ENCODE peak calls at places on chromosomes 1 and 21, in seven cellular contexts. G is tibial nerve, U is IMR-90, X is H54, S is right lobe of liver, L is sigmoid colon, I is lower leg skin. E is an unnamed sample.

GRCh38 chr1:1779691-1780597 is 1.7 kb upstream of the NADK start:
- DNase-seq in G (peak), U (peak), X (peak), S (peak), L (no peak), I (peak), E (no peak)

GRCh38 chr1:45221716-45222115 is 15.3 kb upstream of the ZSWIM5 start:
- DNase-seq in G (no peak), U (no peak), X (no peak), S (no peak), L (no peak), I (no peak), E (no peak)

GRCh38 chr1:230113230-230113604 is 46.2 kb downstream of the GALNT2 start:
- DNase-seq in G (no peak), U (no peak), X (no peak), S (no peak), L (no peak), I (no peak), E (no peak)

GRCh38 chr1:21652101-21652936 is 16.8 kb downstream of the RAP1GAP start:
- DNase-seq in G (no peak), U (no peak), X (no peak), S (no peak), L (no peak), I (no peak), E (peak)

GRCh38 chr1:177048314-177049069 is 116.0 kb downstream of the ASTN1 start:
- DNase-seq in G (no peak), U (no peak), X (no peak), S (no peak), L (no peak), I (no peak), E (no peak)

GRCh38 chr21:40165212-40165611 is 298.0 kb downstream of the PCP4 start:
- DNase-seq in G (no peak), U (no peak), X (no peak), S (no peak), L (no peak), I (no peak), E (no peak)

GRCh38 chr1:228739826-228740225 is 4.5 kb downstream of the RHOU start:
- DNase-seq in G (no peak), U (no peak), X (no peak), S (no peak), L (no peak), I (no peak), E (no peak)

GRCh38 chr21:28975401-28975800 is 17.3 kb downstream of the LTN1 start:
- DNase-seq in G (no peak), U (peak), X (no peak), S (no peak), L (no peak), I (no peak), E (no peak)

GRCh38 chr1:43844114-43844513 is 89.5 kb upstream of the ARTN start:
- DNase-seq in G (no peak), U (no peak), X (no peak), S (no peak), L (no peak), I (no peak), E (no peak)

GRCh38 chr1:233227930-233228465 is 67.5 kb downstream of the PCNX2 start:
- DNase-seq in G (no peak), U (no peak), X (no peak), S (no peak), L (no peak), I (no peak), E (no peak)

DNA sequence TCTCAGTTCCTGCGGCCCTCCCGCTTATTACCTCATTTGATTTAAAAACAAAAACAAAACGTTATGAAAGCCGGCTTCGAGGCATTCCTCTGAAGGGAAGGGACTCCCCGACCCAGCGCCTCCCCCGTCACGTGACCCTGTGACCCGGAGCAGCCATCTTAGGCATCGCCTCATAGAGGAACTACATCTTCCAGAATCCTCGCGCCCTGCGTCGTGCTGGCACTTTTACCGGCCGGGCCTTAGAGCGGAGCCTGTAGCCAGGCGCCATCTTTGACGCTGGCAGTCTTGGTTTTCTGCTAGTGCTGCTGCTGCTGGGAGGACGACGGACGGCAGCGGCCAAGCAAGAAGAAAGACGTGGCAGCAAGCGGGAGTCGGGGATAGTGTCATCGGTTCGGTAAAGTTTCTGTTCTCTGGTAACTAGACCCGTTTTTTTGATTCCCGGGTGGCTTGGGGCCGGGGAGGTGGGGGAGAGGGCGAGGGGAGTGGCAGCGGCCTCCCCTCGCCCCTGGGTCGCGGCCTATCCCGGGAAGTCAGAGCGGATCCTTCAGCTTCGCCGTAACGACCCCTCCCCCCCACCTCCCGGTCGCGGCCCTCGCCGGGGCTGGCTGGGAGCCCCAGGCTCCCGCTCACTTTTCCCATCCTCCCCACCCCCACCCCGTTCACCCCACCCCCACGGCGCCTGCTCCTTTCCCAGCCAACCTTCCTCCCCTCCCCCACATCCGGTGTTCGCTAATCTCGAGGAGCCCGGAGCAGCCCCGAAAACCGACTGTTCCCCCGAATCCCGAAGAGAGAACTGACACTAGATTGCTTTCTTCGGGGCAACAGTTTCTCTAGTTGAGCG is at the start of the genes ZBED6 and ZC3H11A:
- DNase-seq in G (peak), U (peak), X (peak), S (peak), L (peak), I (peak), E (peak)
- TF ChIP-seq POLR2A in G (peak), U (peak), X (peak), S (peak), L (peak), I (no peak), E (no peak)

GRCh38 chr1:225842788-225843425 is 33.0 kb downstream of the EPHX1 start:
- DNase-seq in G (no peak), U (no peak), X (no peak), S (no peak), L (no peak), I (no peak), E (no peak)
- TF ChIP-seq POLR2A in G (no peak), U (no peak), X (no peak), S (no peak), L (no peak), I (no peak), E (no peak)

GRCh38 chr1:151054971-151055547 is 4.4 kb downstream of the CDC42SE1 start:
- DNase-seq in G (no peak), U (no peak), X (no peak), S (no peak), L (no peak), I (no peak), E (no peak)

GRCh38 chr1:151056574-151056973 is 2.8 kb downstream of the CDC42SE1 start:
- DNase-seq in G (no peak), U (no peak), X (no peak), S (no peak), L (peak), I (no peak), E (no peak)

GRCh38 chr1:151055581-151055980 is 3.8 kb downstream of the CDC42SE1 start:
- DNase-seq in G (no peak), U (no peak), X (no peak), S (no peak), L (no peak), I (no peak), E (no peak)

GRCh38 chr1:151058682-151059341 is 610 bp downstream of the CDC42SE1 start:
- DNase-seq in G (no peak), U (peak), X (no peak), S (no peak), L (peak), I (peak), E (peak)

DNA sequence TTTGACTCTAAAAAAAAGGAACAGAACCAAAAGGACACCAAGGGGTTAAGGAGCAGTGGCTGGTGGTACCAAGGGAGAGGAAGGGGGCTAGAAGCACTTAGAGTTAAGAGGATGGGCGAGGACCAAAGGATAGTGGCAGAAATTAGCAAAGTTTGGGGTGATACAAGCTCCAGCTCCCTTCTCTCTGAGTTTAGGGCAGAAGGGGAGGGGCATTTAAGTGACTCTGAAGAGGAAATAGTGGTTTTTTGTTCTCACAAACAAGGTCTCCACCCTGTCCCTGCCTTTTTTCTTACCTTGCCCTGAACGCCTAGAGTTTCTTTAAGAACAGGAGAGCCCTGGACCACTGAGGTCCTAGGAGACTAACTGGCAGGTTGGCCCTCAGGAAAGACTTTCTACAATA is 3.3 kb downstream of the CDC42SE1 start:
- DNase-seq in G (no peak), U (no peak), X (no peak), S (no peak), L (no peak), I (no peak), E (no peak)
- TF ChIP-seq POLR2A in G (no peak), U (no peak), X (no peak), S (no peak), L (no peak), I (no peak), E (no peak)

DNA sequence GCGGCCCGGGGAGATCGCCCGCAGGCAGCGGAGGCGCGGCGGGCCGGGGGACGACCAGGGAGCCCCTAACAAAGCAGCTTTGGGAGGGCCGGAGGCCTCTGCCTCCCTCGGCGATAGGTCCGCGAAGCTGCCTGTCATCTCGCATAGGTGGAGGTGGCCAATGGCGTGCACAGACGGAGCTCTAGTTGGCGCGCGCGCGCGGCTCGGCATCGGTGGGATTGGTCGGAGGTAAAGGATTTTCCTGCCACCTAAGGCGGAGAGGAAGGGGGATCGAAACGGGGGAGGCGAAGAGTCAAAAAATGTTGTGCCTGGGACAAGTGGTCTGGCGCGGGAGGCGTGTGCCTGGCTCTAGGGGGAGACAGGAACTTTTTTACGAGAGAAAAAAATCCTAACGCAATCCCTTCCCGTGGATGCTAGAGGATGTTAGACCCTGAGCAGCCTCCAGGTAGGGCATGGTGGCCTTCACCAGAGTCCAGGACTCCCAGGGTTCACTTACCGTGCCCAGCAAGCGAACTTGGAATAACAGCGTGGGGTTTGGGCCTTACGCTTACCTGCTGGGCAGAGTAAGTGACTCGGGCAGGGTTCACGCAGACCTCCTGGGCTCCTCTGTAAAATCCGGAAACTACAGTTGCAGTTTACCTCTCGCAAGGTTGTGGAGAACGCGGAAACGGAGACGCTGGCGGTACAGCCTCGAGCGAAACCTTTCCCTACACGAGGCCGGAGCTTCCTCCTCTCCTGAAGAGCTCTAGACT is 99.9 kb upstream of the SOD1 start:
- DNase-seq in G (peak), U (peak), X (peak), S (peak), L (peak), I (peak), E (peak)
- TF ChIP-seq POLR2A in G (no peak), U (no peak), X (no peak), S (no peak), L (no peak), I (no peak), E (no peak)

GRCh38 chr21:42858957-42859890 is 20.1 kb downstream of the WDR4 start:
- DNase-seq in G (no peak), U (no peak), X (no peak), S (no peak), L (peak), I (no peak), E (no peak)

GRCh38 chr21:42858185-42858847 is 21.0 kb downstream of the WDR4 start:
- DNase-seq in G (no peak), U (no peak), X (no peak), S (no peak), L (no peak), I (no peak), E (no peak)

GRCh38 chr21:42855937-42856335 is 23.4 kb downstream of the WDR4 start:
- DNase-seq in G (no peak), U (no peak), X (no peak), S (no peak), L (no peak), I (no peak), E (peak)

GRCh38 chr21:42855143-42855936 is 24.0 kb downstream of the WDR4 start:
- DNase-seq in G (no peak), U (no peak), X (no peak), S (no peak), L (no peak), I (no peak), E (peak)

GRCh38 chr21:42857216-42857615 is 22.1 kb downstream of the WDR4 start:
- DNase-seq in G (no peak), U (no peak), X (no peak), S (no peak), L (no peak), I (no peak), E (no peak)
- TF ChIP-seq POLR2A in G (no peak), U (no peak), X (no peak), S (no peak), L (no peak), I (no peak), E (no peak)

GRCh38 chr1:116665001-116665400 is 2.5 kb downstream of the IGSF3 start:
- DNase-seq in G (no peak), U (no peak), X (no peak), S (no peak), L (no peak), I (no peak), E (no peak)

GRCh38 chr1:116666747-116667576 is 571 bp downstream of the IGSF3 start:
- DNase-seq in G (no peak), U (no peak), X (peak), S (no peak), L (no peak), I (no peak), E (peak)

GRCh38 chr1:116667577-116668105 is at the start of gene IGSF3:
- DNase-seq in G (peak), U (peak), X (peak), S (peak), L (peak), I (peak), E (peak)

GRCh38 chr1:116666090-116666489 is 1.4 kb downstream of the IGSF3 start:
- DNase-seq in G (no peak), U (no peak), X (no peak), S (no peak), L (no peak), I (no peak), E (no peak)

DNA sequence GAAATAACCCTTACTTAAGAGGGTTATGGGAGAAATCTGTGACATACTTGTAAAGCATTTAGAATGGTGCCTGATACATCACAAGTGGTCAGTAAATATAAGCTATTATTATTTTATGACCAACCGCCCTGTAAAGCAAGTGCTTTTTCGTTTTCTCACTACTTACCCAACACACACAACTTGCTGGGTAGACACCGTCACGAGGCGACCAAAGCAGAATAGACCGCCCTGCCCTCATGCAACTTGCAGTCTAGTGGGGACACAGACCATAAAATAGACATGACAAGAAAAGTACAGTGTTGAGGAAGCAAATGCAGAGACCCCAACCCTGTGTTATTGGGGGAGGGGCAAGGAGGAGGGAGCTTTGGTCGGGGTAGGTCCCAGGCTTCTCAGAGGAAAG is 744 bp upstream of the IGSF3 start:
- DNase-seq in G (no peak), U (no peak), X (no peak), S (no peak), L (no peak), I (no peak), E (no peak)
- TF ChIP-seq POLR2A in G (no peak), U (no peak), X (no peak), S (no peak), L (no peak), I (no peak), E (no peak)

DNA sequence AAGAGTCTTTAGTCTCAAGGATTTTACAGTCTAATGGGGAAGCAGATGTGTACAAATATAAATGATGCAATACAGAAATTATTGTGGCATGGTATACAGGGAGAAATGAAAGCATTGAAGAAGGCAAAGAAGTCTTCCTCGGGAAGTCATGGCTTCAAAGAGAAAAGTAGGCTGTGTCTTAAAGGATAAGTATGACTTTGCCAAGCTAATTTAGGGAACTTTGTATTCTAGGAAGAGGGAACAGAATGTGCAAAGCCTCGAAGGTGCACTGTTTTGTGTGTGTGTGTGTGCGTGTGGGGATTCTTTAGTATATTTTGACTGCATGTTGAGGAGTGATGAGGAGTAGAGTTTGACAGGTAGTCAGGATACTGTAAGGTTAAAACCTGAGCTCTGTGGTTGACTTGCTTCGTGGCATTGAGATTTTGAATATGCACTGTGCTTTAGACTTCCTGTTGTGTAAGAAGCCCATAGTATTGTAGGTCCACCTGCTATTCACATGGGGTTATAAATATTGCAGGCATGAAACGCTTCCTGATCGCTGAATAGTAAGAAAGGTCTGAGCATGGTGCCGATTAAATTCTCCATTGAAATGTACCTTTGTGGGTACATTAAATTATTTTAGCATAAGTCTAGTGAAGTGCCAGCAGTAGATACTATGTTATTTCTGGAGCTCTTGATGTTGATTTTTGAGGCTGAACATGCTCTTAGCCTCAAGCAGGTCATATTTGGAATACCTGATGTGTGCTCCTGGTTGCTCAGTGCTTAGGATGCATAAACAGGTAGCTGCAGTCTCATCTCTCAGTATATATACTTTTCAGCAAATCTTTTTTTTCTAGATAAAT is 8.0 kb downstream of the SMAP2 start:
- DNase-seq in G (no peak), U (no peak), X (no peak), S (no peak), L (no peak), I (no peak), E (no peak)
- TF ChIP-seq POLR2A in G (no peak), U (no peak), X (no peak), S (peak), L (no peak), I (no peak), E (no peak)

GRCh38 chr1:40859017-40859416 is 3.1 kb downstream of the CITED4 start:
- DNase-seq in G (no peak), U (no peak), X (no peak), S (no peak), L (no peak), I (no peak), E (no peak)

GRCh38 chr1:40861227-40862003 is 748 bp downstream of the CITED4 start:
- DNase-seq in G (no peak), U (peak), X (no peak), S (peak), L (peak), I (no peak), E (peak)

GRCh38 chr1:40857737-40858136 is 4.4 kb downstream of the CITED4 start:
- DNase-seq in G (no peak), U (no peak), X (no peak), S (no peak), L (no peak), I (no peak), E (peak)

GRCh38 chr1:40862008-40862863 is at the start of gene CITED4:
- DNase-seq in G (peak), U (peak), X (peak), S (peak), L (peak), I (peak), E (peak)

DNA sequence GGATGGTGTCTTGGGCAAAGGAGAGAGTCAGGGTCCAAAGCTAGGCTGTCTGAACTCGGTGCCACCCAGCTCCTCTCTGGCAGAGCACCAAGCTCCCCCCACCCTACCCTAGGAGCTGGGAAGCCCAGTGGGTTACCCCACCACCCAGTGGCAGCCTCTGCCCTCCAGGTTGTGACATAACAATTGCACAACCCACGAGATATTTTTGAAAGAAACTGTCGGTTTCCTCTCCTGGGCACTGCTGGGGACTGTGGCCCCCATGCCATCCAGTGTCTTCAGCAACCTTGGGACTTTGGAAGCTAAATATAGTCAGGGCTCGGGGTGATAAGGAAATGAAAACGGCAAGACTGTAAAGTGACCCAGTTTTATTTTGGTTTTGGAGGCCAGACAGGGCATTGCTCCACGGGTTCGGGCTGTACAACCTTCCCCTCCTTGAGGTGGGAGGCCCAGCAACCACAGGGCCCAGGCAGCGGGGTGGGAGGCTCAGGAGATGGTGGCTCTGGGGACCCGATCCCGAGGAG is 1.4 kb downstream of the CITED4 start:
- DNase-seq in G (peak), U (no peak), X (no peak), S (peak), L (no peak), I (no peak), E (no peak)
- TF ChIP-seq POLR2A in G (no peak), U (no peak), X (no peak), S (peak), L (no peak), I (no peak), E (no peak)

E was measured in thyroid gland.